ENCODE peak calls at places on chromosomes 4 and X, in eight cellular contexts. One of them, this sample, is unnamed.

GRCh38 chr4:110292994-110293744 is 94.8 kb upstream of the ELOVL6 start:
- DNase-seq in right atrium auricular region: no peak
- DNase-seq in pancreas: no peak
- DNase-seq in right lobe of liver: no peak
- DNase-seq in mammary epithelial cell: no peak
- DNase-seq in endodermal cell: no peak
- DNase-seq in prostate gland: no peak
- DNase-seq in transverse colon: no peak
- DNase-seq in this sample: no peak

GRCh38 chr4:112185740-112186670 is 40.8 kb downstream of the FAM241A start:
- DNase-seq in prostate gland: no peak
- DNase-seq in right lobe of liver: no peak
- DNase-seq in mammary epithelial cell: no peak
- DNase-seq in right atrium auricular region: no peak
- DNase-seq in transverse colon: no peak
- DNase-seq in endodermal cell: no peak
- DNase-seq in pancreas: no peak
- DNase-seq in this sample: no peak

GRCh38 chr4:3532714-3533336 is 603 bp upstream of the LRPAP1 start:
- DNase-seq in pancreas: no peak
- DNase-seq in mammary epithelial cell: no peak
- DNase-seq in transverse colon: no peak
- DNase-seq in prostate gland: no peak
- DNase-seq in right lobe of liver: no peak
- DNase-seq in endodermal cell: peak; percentile 75
- DNase-seq in right atrium auricular region: no peak
- DNase-seq in this sample: no peak

GRCh38 chr4:182564966-182565365 is 321.8 kb downstream of the TENM3 start:
- DNase-seq in prostate gland: no peak
- DNase-seq in right atrium auricular region: no peak
- DNase-seq in mammary epithelial cell: no peak
- DNase-seq in transverse colon: no peak
- DNase-seq in endodermal cell: no peak
- DNase-seq in pancreas: no peak
- DNase-seq in right lobe of liver: no peak
- DNase-seq in this sample: no peak

GRCh38 chr4:6695660-6696581 is 2.2 kb downstream of the S100P start:
- DNase-seq in endodermal cell: peak; percentile 44
- DNase-seq in transverse colon: peak; percentile 71
- DNase-seq in pancreas: no peak
- DNase-seq in right atrium auricular region: no peak
- DNase-seq in right lobe of liver: peak; percentile 86
- DNase-seq in prostate gland: peak; percentile 90
- DNase-seq in mammary epithelial cell: peak; percentile 19
- DNase-seq in this sample: no peak

GRCh38 chr4:4488405-4489404 is 53.1 kb downstream of the STX18 start:
- DNase-seq in pancreas: peak; percentile 45
- DNase-seq in mammary epithelial cell: peak; percentile 54
- DNase-seq in endodermal cell: peak; percentile 87
- DNase-seq in right lobe of liver: peak; percentile 71
- DNase-seq in transverse colon: peak; percentile 77
- DNase-seq in prostate gland: peak; percentile 49
- DNase-seq in right atrium auricular region: peak; percentile 69
- DNase-seq in this sample: peak; percentile 71

GRCh38 chr4:56067826-56068225 is 119.1 kb downstream of the CEP135 start:
- DNase-seq in transverse colon: no peak
- DNase-seq in right lobe of liver: no peak
- DNase-seq in right atrium auricular region: no peak
- DNase-seq in endodermal cell: no peak
- DNase-seq in mammary epithelial cell: no peak
- DNase-seq in prostate gland: no peak
- DNase-seq in pancreas: no peak
- DNase-seq in this sample: no peak

GRCh38 chr4:75745192-75745591 is 20.8 kb downstream of the USO1 start:
- DNase-seq in endodermal cell: no peak
- DNase-seq in transverse colon: no peak
- DNase-seq in pancreas: no peak
- DNase-seq in right lobe of liver: no peak
- DNase-seq in right atrium auricular region: no peak
- DNase-seq in prostate gland: no peak
- DNase-seq in mammary epithelial cell: peak; percentile 88
- DNase-seq in this sample: peak; percentile 81

GRCh38 chrX:132407704-132408103 is 81.1 kb downstream of the MBNL3 start:
- DNase-seq in right lobe of liver: no peak
- DNase-seq in endodermal cell: no peak
- DNase-seq in right atrium auricular region: no peak
- DNase-seq in prostate gland: no peak
- DNase-seq in transverse colon: no peak
- DNase-seq in mammary epithelial cell: no peak
- DNase-seq in pancreas: no peak
- DNase-seq in this sample: no peak

GRCh38 chr4:64857815-64858214 is 448.6 kb upstream of the TECRL start:
- DNase-seq in right atrium auricular region: no peak
- DNase-seq in right lobe of liver: no peak
- DNase-seq in prostate gland: no peak
- DNase-seq in pancreas: no peak
- DNase-seq in endodermal cell: no peak
- DNase-seq in transverse colon: no peak
- DNase-seq in mammary epithelial cell: no peak
- DNase-seq in this sample: no peak

GRCh38 chr4:172652369-172652768 is 516.2 kb upstream of the GALNT7 start:
- DNase-seq in endodermal cell: no peak
- DNase-seq in prostate gland: no peak
- DNase-seq in right atrium auricular region: no peak
- DNase-seq in mammary epithelial cell: no peak
- DNase-seq in transverse colon: no peak
- DNase-seq in right lobe of liver: no peak
- DNase-seq in pancreas: no peak
- DNase-seq in this sample: no peak

GRCh38 chrX:153771686-153772607 is 7.9 kb downstream of the PLXNB3 start:
- DNase-seq in prostate gland: no peak
- DNase-seq in transverse colon: no peak
- DNase-seq in right atrium auricular region: no peak
- DNase-seq in mammary epithelial cell: no peak
- DNase-seq in right lobe of liver: no peak
- DNase-seq in endodermal cell: peak; percentile 28
- DNase-seq in pancreas: no peak
- DNase-seq in this sample: no peak

GRCh38 chrX:153004780-153005179 is 10.9 kb upstream of the PNMA5 start:
- DNase-seq in right lobe of liver: no peak
- DNase-seq in mammary epithelial cell: no peak
- DNase-seq in endodermal cell: no peak
- DNase-seq in prostate gland: no peak
- DNase-seq in transverse colon: no peak
- DNase-seq in right atrium auricular region: no peak
- DNase-seq in pancreas: no peak
- DNase-seq in this sample: no peak

GRCh38 chr4:121764702-121765367 is at the start of gene SMIM43:
- DNase-seq in transverse colon: no peak
- DNase-seq in right lobe of liver: no peak
- DNase-seq in mammary epithelial cell: peak; percentile 18
- DNase-seq in pancreas: no peak
- DNase-seq in right atrium auricular region: no peak
- DNase-seq in prostate gland: no peak
- DNase-seq in endodermal cell: peak; percentile 84
- DNase-seq in this sample: peak; percentile 49

GRCh38 chr4:174794706-174795105 is 34.3 kb downstream of the GLRA3 start:
- DNase-seq in mammary epithelial cell: no peak
- DNase-seq in endodermal cell: no peak
- DNase-seq in pancreas: no peak
- DNase-seq in right lobe of liver: no peak
- DNase-seq in prostate gland: no peak
- DNase-seq in right atrium auricular region: no peak
- DNase-seq in transverse colon: no peak
- DNase-seq in this sample: no peak

GRCh38 chrX:24158881-24159280 is 9.4 kb downstream of the ZFX start:
- DNase-seq in mammary epithelial cell: no peak
- DNase-seq in prostate gland: no peak
- DNase-seq in right lobe of liver: no peak
- DNase-seq in transverse colon: no peak
- DNase-seq in endodermal cell: no peak
- DNase-seq in right atrium auricular region: no peak
- DNase-seq in pancreas: no peak
- DNase-seq in this sample: no peak
- H3K4me1 ChIP-seq in mammary epithelial cell: peaks cover 6% of the 10 kb centered on the region
- H3K4me1 ChIP-seq in prostate gland: no peaks in the 10 kb centered on the region
- H3K4me1 ChIP-seq in right lobe of liver: peaks cover 34% of the 10 kb centered on the region
- H3K4me1 ChIP-seq in transverse colon: peaks cover 30% of the 10 kb centered on the region
- H3K4me1 ChIP-seq in endodermal cell: no peaks in the 10 kb centered on the region
- H3K4me1 ChIP-seq in right atrium auricular region: peaks cover 33% of the 10 kb centered on the region
- H3K4me1 ChIP-seq in pancreas: peaks cover 33% of the 10 kb centered on the region
- H3K4me1 ChIP-seq in this sample: peaks cover 11% of the 10 kb centered on the region

DNA sequence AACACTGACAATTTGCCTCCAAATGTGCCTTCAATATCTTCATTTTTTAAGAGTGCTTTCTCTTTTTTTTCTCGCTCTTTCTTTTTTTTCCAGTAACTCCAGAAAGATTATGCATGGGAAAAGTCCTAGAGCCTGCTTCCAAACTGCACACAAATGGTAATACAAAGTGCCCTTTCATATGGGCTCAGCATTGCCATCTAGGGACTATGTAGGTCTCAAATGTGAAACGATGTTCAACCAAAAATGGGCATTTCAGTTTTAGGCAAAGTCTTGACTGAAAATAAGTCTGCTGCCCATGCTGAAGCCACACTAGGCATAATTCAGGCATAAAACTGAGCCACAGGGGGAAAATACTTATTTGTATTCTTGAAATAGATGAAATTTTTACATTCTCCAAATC is 65.6 kb downstream of the SYNPO2 start:
- DNase-seq in right atrium auricular region: no peak
- DNase-seq in right lobe of liver: no peak
- DNase-seq in mammary epithelial cell: no peak
- DNase-seq in prostate gland: no peak
- DNase-seq in transverse colon: no peak
- DNase-seq in pancreas: no peak
- DNase-seq in endodermal cell: no peak
- DNase-seq in this sample: no peak
- TF ChIP-seq CTCF in right atrium auricular region: no peak
- TF ChIP-seq CTCF in right lobe of liver: peak; percentile 30
- TF ChIP-seq CTCF in mammary epithelial cell: peak; percentile 47
- TF ChIP-seq CTCF in prostate gland: no peak
- TF ChIP-seq CTCF in transverse colon: no peak
- TF ChIP-seq CTCF in pancreas: no peak
- TF ChIP-seq CTCF in endodermal cell: no peak
- TF ChIP-seq CTCF in this sample: peak; percentile 51

GRCh38 chr4:15777697-15778096 is 431 bp upstream of the CD38 start:
- DNase-seq in mammary epithelial cell: no peak
- DNase-seq in pancreas: no peak
- DNase-seq in right atrium auricular region: no peak
- DNase-seq in right lobe of liver: no peak
- DNase-seq in transverse colon: no peak
- DNase-seq in prostate gland: no peak
- DNase-seq in endodermal cell: no peak
- DNase-seq in this sample: no peak

GRCh38 chr4:15778191-15778741 is at the start of gene CD38:
- DNase-seq in mammary epithelial cell: no peak
- DNase-seq in right lobe of liver: peak; percentile 63
- DNase-seq in endodermal cell: peak; percentile 78
- DNase-seq in transverse colon: peak; percentile 68
- DNase-seq in pancreas: no peak
- DNase-seq in prostate gland: peak; percentile 26
- DNase-seq in right atrium auricular region: no peak
- DNase-seq in this sample: peak; percentile 29

GRCh38 chr4:15776871-15777648 is 1.1 kb upstream of the CD38 start:
- DNase-seq in transverse colon: no peak
- DNase-seq in right lobe of liver: no peak
- DNase-seq in right atrium auricular region: no peak
- DNase-seq in endodermal cell: no peak
- DNase-seq in prostate gland: no peak
- DNase-seq in mammary epithelial cell: no peak
- DNase-seq in pancreas: no peak
- DNase-seq in this sample: no peak

GRCh38 chr4:15771419-15772058 is 6.6 kb upstream of the CD38 start:
- DNase-seq in transverse colon: no peak
- DNase-seq in endodermal cell: no peak
- DNase-seq in prostate gland: no peak
- DNase-seq in pancreas: no peak
- DNase-seq in right atrium auricular region: no peak
- DNase-seq in mammary epithelial cell: no peak
- DNase-seq in right lobe of liver: no peak
- DNase-seq in this sample: no peak

GRCh38 chr4:15774020-15774420 is 4.1 kb upstream of the CD38 start:
- DNase-seq in mammary epithelial cell: peak; percentile 38
- DNase-seq in right atrium auricular region: no peak
- DNase-seq in prostate gland: no peak
- DNase-seq in endodermal cell: no peak
- DNase-seq in transverse colon: no peak
- DNase-seq in pancreas: no peak
- DNase-seq in right lobe of liver: no peak
- DNase-seq in this sample: no peak
- H3K4me1 ChIP-seq in mammary epithelial cell: peaks cover 9% of the 10 kb centered on the region
- H3K4me1 ChIP-seq in right atrium auricular region: peaks cover 11% of the 10 kb centered on the region
- H3K4me1 ChIP-seq in prostate gland: no peaks in the 10 kb centered on the region
- H3K4me1 ChIP-seq in endodermal cell: no peaks in the 10 kb centered on the region
- H3K4me1 ChIP-seq in transverse colon: peaks cover 11% of the 10 kb centered on the region
- H3K4me1 ChIP-seq in pancreas: no peaks in the 10 kb centered on the region
- H3K4me1 ChIP-seq in right lobe of liver: no peaks in the 10 kb centered on the region
- H3K4me1 ChIP-seq in this sample: no peaks in the 10 kb centered on the region

DNA sequence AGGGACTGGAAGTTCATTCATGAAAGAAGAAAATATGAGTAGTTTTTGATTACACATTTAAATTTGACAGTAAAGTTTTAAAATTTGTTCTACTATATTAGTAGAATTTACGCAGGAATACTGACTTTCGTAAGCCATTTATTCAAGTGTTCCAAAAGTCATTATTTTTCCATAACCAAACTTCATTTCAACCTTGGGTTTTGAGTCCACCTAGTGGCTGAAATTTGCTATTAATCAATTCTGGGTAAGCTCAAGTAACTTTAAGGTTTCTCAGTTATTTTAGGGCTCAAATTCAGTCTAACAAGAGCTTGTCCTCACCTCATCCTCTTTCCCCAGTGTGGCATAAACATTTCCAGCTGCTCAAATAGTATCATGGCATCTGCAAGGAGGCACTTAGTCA is 175.4 kb downstream of the SH3BGRL start:
- DNase-seq in prostate gland: no peak
- DNase-seq in right atrium auricular region: no peak
- DNase-seq in pancreas: no peak
- DNase-seq in mammary epithelial cell: peak; percentile 8
- DNase-seq in endodermal cell: no peak
- DNase-seq in transverse colon: no peak
- DNase-seq in right lobe of liver: no peak
- DNase-seq in this sample: peak; percentile 45
- TF ChIP-seq CTCF in prostate gland: peak; percentile 46
- TF ChIP-seq CTCF in right atrium auricular region: no peak
- TF ChIP-seq CTCF in pancreas: peak; percentile 58
- TF ChIP-seq CTCF in mammary epithelial cell: peak; percentile 62
- TF ChIP-seq CTCF in endodermal cell: peak; percentile 78
- TF ChIP-seq CTCF in transverse colon: peak; percentile 40
- TF ChIP-seq CTCF in right lobe of liver: peak; percentile 63
- TF ChIP-seq CTCF in this sample: peak; percentile 48

This sample was measured in cardiac muscle cell.